ENCODE peak calls at places on chromosomes 4 and X, in seven cellular contexts. U is SK-N-SH, K is K562, Z is tibial nerve, H is ovary, Q is A549, D is HepG2. W is an unnamed sample.

GRCh38 chr4:2604614-2605013 is 68.2 kb downstream of the FAM193A start:
- DNase-seq in D (no peak), Z (no peak), H (no peak), K (no peak), Q (no peak), U (no peak), W (no peak)

GRCh38 chr4:134691915-134692314 is 490.3 kb upstream of the PABPC4L start:
- DNase-seq in K (no peak), Q (no peak), H (no peak), D (no peak), U (no peak), Z (no peak), W (no peak)

GRCh38 chr4:182068920-182069319 is 174.3 kb upstream of the TENM3 start:
- DNase-seq in Q (no peak), K (no peak), U (no peak), Z (no peak), D (no peak), H (no peak), W (no peak)

GRCh38 chr4:188171551-188171950 is 32.3 kb downstream of the TRIML1 start:
- DNase-seq in U (no peak), Z (no peak), Q (no peak), K (no peak), D (no peak), H (no peak), W (no peak)

GRCh38 chrX:139881572-139881971 is 51.3 kb downstream of the ATP11C start:
- DNase-seq in Z (no peak), Q (no peak), H (no peak), K (no peak), D (no peak), U (no peak), W (no peak)

GRCh38 chr4:156568479-156568878 is 403.1 kb downstream of the PDGFC start:
- DNase-seq in U (no peak), H (no peak), Q (no peak), Z (no peak), K (no peak), D (no peak), W (no peak)

GRCh38 chr4:88284378-88285234 is at the start of gene PPM1K:
- DNase-seq in Z (peak; percentile 98), D (peak; percentile 95), U (peak; percentile 95), K (peak; percentile 96), H (peak; percentile 100), Q (peak; percentile 95), W (peak; percentile 99)

GRCh38 chr4:152225680-152226079 is 310.2 kb downstream of the FBXW7 start:
- DNase-seq in U (no peak), Q (no peak), K (no peak), Z (no peak), H (no peak), D (no peak), W (no peak)

GRCh38 chr4:38676986-38677385 is 13.0 kb downstream of the KLF3 start:
- DNase-seq in H (no peak), D (no peak), K (no peak), Q (no peak), U (no peak), Z (no peak), W (peak; percentile 57)

GRCh38 chrX:35115205-35115604 is 172.6 kb downstream of the FAM47B start:
- DNase-seq in Q (no peak), K (no peak), H (no peak), Z (no peak), D (no peak), U (no peak), W (no peak)

GRCh38 chr4:89044147-89044900 is 12.7 kb downstream of the FAM13A start:
- DNase-seq in H (no peak), K (no peak), Q (no peak), D (no peak), U (no peak), Z (no peak), W (no peak)

GRCh38 chr4:55866973-55867574 is 13.6 kb downstream of the EXOC1 start:
- DNase-seq in H (no peak), Z (no peak), U (peak; percentile 36), D (peak; percentile 65), K (peak; percentile 38), Q (peak; percentile 61), W (no peak)

GRCh38 chr4:107897823-107898222 is 33.5 kb upstream of the CYP2U1 start:
- DNase-seq in Q (no peak), Z (no peak), K (no peak), U (no peak), H (no peak), D (no peak), W (no peak)

GRCh38 chrX:373641-374471 is 12.9 kb downstream of the PPP2R3B start:
- DNase-seq in K (no peak), U (no peak), D (peak; percentile 27), H (no peak), Z (no peak), Q (peak; percentile 50), W (no peak)

GRCh38 chr4:126825083-126825482 is 807.7 kb upstream of the INTU start:
- DNase-seq in Z (no peak), U (no peak), Q (no peak), K (no peak), H (no peak), D (no peak), W (no peak)

GRCh38 chr4:6308890-6309643 is 39.4 kb downstream of the WFS1 start:
- DNase-seq in Q (peak; percentile 29), Z (no peak), U (peak; percentile 84), H (peak; percentile 61), D (peak; percentile 79), K (no peak), W (no peak)

DNA sequence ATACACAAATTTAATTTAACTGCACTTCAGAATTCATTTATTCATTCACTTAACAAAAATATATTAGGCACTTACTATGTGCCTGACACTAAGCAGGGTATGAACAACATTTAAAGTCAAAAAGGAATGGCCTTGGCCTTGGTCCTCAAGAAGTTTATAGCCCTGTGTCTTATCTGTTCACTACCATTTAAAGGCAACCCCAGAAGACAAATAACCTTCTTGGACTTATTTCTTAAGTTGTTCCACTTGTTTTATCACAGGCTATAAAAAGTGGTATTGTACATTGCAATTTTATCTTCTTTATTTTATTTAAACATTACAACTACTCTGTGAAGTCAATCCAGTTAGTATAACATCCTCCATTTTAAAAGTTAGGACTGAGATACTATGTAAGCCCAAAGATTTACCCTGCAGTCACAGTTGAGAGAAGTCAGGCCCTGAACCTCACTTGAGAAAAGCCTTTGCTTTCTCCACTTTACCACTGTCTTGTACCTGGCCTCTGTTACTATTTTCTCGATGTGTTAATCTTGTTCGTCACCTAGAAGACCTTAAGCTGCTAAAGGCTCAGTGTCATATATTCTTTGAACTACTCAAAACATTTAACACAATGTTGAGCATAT is 305.6 kb upstream of the DIPK2B start:
- DNase-seq in K (no peak), Z (no peak), D (no peak), H (no peak), U (no peak), Q (no peak), W (no peak)
- TF ChIP-seq EP300 in K (no peak), Z (no peak), D (no peak), H (no peak), U (no peak), Q (no peak), W (no peak)

GRCh38 chr4:40886931-40887330 is 137.2 kb downstream of the NSUN7 start:
- DNase-seq in K (no peak), H (no peak), D (no peak), U (no peak), Q (no peak), Z (no peak), W (no peak)

GRCh38 chr4:40877081-40877480 is 127.3 kb downstream of the NSUN7 start:
- DNase-seq in Q (no peak), U (no peak), D (no peak), K (no peak), Z (no peak), H (no peak), W (no peak)

GRCh38 chr4:40881096-40881495 is 131.3 kb downstream of the NSUN7 start:
- DNase-seq in K (no peak), H (no peak), Z (no peak), Q (no peak), D (no peak), U (no peak), W (no peak)

GRCh38 chr4:40878548-40879055 is 128.8 kb downstream of the NSUN7 start:
- DNase-seq in H (no peak), Z (no peak), Q (no peak), K (no peak), U (no peak), D (no peak), W (no peak)

DNA sequence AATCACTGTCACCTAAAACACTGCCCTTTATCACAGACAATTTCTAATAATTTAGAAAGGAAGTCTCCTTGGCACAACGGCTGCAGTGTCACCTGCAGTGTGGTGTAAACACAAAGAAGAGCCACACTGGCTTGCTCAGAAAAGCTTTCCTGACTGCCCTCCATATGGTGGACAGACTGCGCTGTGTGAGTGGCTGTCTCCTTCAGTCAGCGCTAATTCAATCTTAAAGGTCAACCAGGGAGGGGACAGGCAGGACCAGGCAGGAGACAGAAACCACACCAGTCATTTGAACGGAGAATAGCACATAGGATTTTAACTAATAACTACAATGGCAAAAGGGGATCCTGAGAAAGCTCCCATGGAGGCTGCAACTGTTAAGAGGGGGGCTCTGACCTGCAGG is 132.1 kb downstream of the NSUN7 start:
- DNase-seq in K (no peak), D (no peak), Q (no peak), H (no peak), U (peak; percentile 71), Z (no peak), W (no peak)
- H3K4me3 ChIP-seq in K (no peak overlapping the region), D (no peak overlapping the region), Q (no peak overlapping the region), H (no peak overlapping the region), U (no peak overlapping the region), Z (no peak overlapping the region), W (no peak overlapping the region)

DNA sequence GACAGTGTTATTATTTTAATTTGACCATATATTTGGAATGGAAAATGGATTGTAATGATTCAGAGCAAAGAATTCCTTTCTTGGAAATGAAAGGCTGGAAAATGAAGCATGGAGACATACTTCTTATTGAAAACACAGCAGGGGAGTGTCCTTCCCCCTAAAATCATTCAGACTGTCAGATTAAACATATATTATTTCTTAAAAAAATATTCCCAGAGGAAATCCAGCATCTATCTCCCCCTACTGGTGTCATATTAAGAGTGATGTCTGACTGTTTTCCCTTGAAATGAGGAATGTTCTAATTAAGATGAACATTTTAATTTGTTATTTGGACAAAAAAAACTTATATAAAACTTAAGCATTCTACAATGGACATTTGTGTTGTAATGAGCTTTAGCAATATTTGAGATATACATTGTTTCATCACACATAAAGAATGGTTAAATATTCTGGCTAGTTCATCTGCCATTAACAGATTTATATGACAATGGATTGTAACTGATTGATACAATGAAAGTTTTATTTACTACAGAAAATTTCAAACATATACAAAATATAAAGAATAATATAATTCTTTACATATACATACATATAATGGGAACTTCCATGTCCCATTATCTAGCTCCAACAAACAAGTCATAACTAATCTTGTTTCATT is 264.6 kb downstream of the SPRY1 start:
- DNase-seq in Q (no peak), Z (no peak), K (peak; percentile 14), D (no peak), U (peak; percentile 24), H (no peak), W (no peak)
- TF ChIP-seq CTCF in Q (peak; percentile 65), Z (peak; percentile 44), K (peak; percentile 39), D (peak; percentile 36), U (peak; percentile 75), H (no peak), W (peak; percentile 68)

GRCh38 chrX:53422091-53422914 is at the start of the genes RIBC1 and SMC1A:
- DNase-seq in Z (peak; percentile 87), D (peak; percentile 87), K (peak; percentile 95), Q (peak; percentile 98), U (peak; percentile 96), H (peak; percentile 100), W (peak; percentile 99)
- TF ChIP-seq EP300 in Z (peak; percentile 85), D (no peak), K (no peak), Q (no peak), U (peak; percentile 33), H (peak; percentile 6), W (no peak)